ENCODE peak calls at places on chromosomes 13 and 19, in eight cellular contexts. S is astrocyte of the hippocampus, U is NCI-H226, H is endothelial cell of umbilical vein, B is MV-4-11, Y is mesendoderm, V is stomach, N is midbrain. R is an unnamed sample.
A peak's percentile ranks its signal among the peaks of the same experiment; 100 is the strongest.

GRCh38 chr19:10384580-10384979 is 4.2 kb upstream of the TYK2 start:
- DNase-seq in H (no peak), V (no peak), S (no peak), B (no peak), U (no peak), N (no peak), Y (no peak), R (no peak)

GRCh38 chr13:93217701-93218100 is 8.9 kb upstream of the GPC6 start:
- DNase-seq in V (no peak), N (no peak), H (no peak), B (no peak), U (no peak), Y (no peak), S (peak; percentile 75), R (peak; percentile 59)

GRCh38 chr13:112071902-112072530 is 5.1 kb downstream of the SOX1 start:
- DNase-seq in N (no peak), H (no peak), Y (no peak), S (no peak), B (no peak), U (no peak), V (no peak), R (no peak)

GRCh38 chr19:844300-844971 is 3.6 kb downstream of the PRTN3 start:
- DNase-seq in H (no peak), V (no peak), Y (no peak), S (no peak), U (no peak), N (no peak), B (peak; percentile 50), R (no peak)

GRCh38 chr13:97726664-97727235 is 226.7 kb upstream of the IPO5 start:
- DNase-seq in H (no peak), U (no peak), V (no peak), S (peak; percentile 43), B (peak; percentile 10), Y (no peak), N (no peak), R (no peak)

GRCh38 chr13:87671824-87672603 is 843 bp downstream of the SLITRK5 start:
- DNase-seq in V (no peak), U (no peak), N (no peak), Y (peak; percentile 31), B (no peak), H (no peak), S (peak; percentile 26), R (no peak)

GRCh38 chr19:35038623-35039512 is 2.7 kb upstream of the HPN start:
- DNase-seq in S (no peak), H (no peak), Y (no peak), B (peak; percentile 70), N (no peak), V (no peak), U (no peak), R (no peak)

GRCh38 chr13:50531917-50532899 is 311.3 kb downstream of the DLEU7 start:
- DNase-seq in U (peak; percentile 74), H (peak; percentile 69), N (peak; percentile 37), S (peak; percentile 57), V (no peak), Y (no peak), B (peak; percentile 5), R (no peak)

GRCh38 chr13:98449273-98449672 is 127.6 kb downstream of the STK24 start:
- DNase-seq in B (no peak), H (no peak), V (no peak), S (no peak), U (no peak), N (no peak), Y (no peak), R (no peak)

GRCh38 chr13:73141292-73141771 is 82.5 kb downstream of the KLF5 start:
- DNase-seq in V (peak; percentile 29), B (no peak), Y (no peak), U (no peak), N (no peak), H (peak; percentile 42), S (peak; percentile 59), R (no peak)

GRCh38 chr19:50967924-50968708 is 1.3 kb downstream of the KLK6 start:
- DNase-seq in B (no peak), V (no peak), H (no peak), Y (no peak), U (no peak), N (no peak), S (no peak), R (no peak)

GRCh38 chr19:4970558-4971423 is 1.9 kb downstream of the KDM4B start:
- DNase-seq in S (peak; percentile 52), N (no peak), V (peak; percentile 46), U (no peak), H (peak; percentile 43), B (no peak), Y (peak; percentile 33), R (no peak)

GRCh38 chr13:26022538-26023292 is 29.1 kb downstream of the SHISA2 start:
- DNase-seq in H (no peak), N (no peak), V (peak; percentile 88), B (no peak), Y (no peak), S (peak; percentile 90), U (no peak), R (peak; percentile 38)

GRCh38 chr13:96294930-96295657 is 205.2 kb downstream of the HS6ST3 start:
- DNase-seq in H (no peak), N (no peak), U (no peak), B (no peak), S (no peak), Y (no peak), V (no peak), R (no peak)

GRCh38 chr19:6060600-6061391 is 49.5 kb downstream of the RFX2 start:
- DNase-seq in V (no peak), H (peak; percentile 61), Y (peak; percentile 93), U (peak; percentile 95), N (no peak), B (no peak), S (peak; percentile 90), R (peak; percentile 94)

GRCh38 chr13:23453132-23453531 is 19.6 kb upstream of the SACS start:
- DNase-seq in H (no peak), B (no peak), S (no peak), U (no peak), N (no peak), Y (no peak), V (no peak), R (no peak)

GRCh38 chr13:67023088-67023893 is 206.8 kb downstream of the PCDH9 start:
- DNase-seq in U (peak; percentile 62), S (peak; percentile 98), N (no peak), B (no peak), Y (peak; percentile 61), V (no peak), H (peak; percentile 31), R (peak; percentile 47)

GRCh38 chr19:39645800-39646411 is 9.8 kb upstream of the LGALS16 start:
- DNase-seq in Y (peak; percentile 40), V (no peak), S (peak; percentile 46), U (no peak), H (peak; percentile 18), N (no peak), B (peak; percentile 26), R (no peak)

GRCh38 chr19:30004403-30004802 is 62.4 kb downstream of the URI1 start:
- DNase-seq in Y (no peak), V (no peak), H (no peak), N (no peak), S (no peak), U (no peak), B (no peak), R (no peak)

GRCh38 chr19:13884726-13885591 is 8.0 kb downstream of the NANOS3 start:
- DNase-seq in U (no peak), S (no peak), Y (no peak), H (no peak), B (no peak), N (no peak), V (peak; percentile 87), R (no peak)

GRCh38 chr19:6091771-6092291 is 18.5 kb downstream of the RFX2 start:
- DNase-seq in N (no peak), H (no peak), U (no peak), S (peak; percentile 70), B (no peak), Y (no peak), V (no peak), R (peak; percentile 39)

GRCh38 chr13:27211271-27211670 is 39.7 kb upstream of the USP12 start:
- DNase-seq in S (no peak), Y (no peak), V (no peak), H (no peak), N (no peak), B (no peak), U (no peak), R (no peak)

GRCh38 chr19:19214892-19215291 is 3.1 kb downstream of the NCAN start:
- DNase-seq in U (peak; percentile 43), N (no peak), S (peak; percentile 83), H (peak; percentile 50), B (peak; percentile 34), V (no peak), Y (peak; percentile 83), R (no peak)

GRCh38 chr19:1248454-1249297 is at the start of gene MIDN:
- DNase-seq in S (peak; percentile 95), Y (peak; percentile 90), U (peak; percentile 74), B (peak; percentile 76), H (peak; percentile 86), N (peak; percentile 72), V (peak; percentile 90), R (peak; percentile 59)

GRCh38 chr13:88979465-88980180 is 1308.5 kb downstream of the SLITRK5 start:
- DNase-seq in N (no peak), U (peak; percentile 50), B (peak; percentile 65), Y (peak; percentile 13), H (no peak), S (peak; percentile 23), V (no peak), R (peak; percentile 49)

GRCh38 chr19:13095934-13096890 is 6.4 kb downstream of the LYL1 start:
- DNase-seq in U (no peak), H (peak; percentile 45), Y (peak; percentile 87), V (no peak), S (no peak), N (no peak), B (peak; percentile 47), R (no peak)

GRCh38 chr19:49515767-49516166 is 3.3 kb downstream of the FCGRT start:
- DNase-seq in N (peak; percentile 27), S (no peak), H (peak; percentile 50), U (no peak), B (peak; percentile 100), V (no peak), Y (no peak), R (no peak)

GRCh38 chr13:113845055-113845454 is 18.8 kb downstream of the GAS6 start:
- DNase-seq in N (no peak), S (no peak), V (no peak), Y (no peak), H (no peak), U (no peak), B (no peak), R (no peak)

GRCh38 chr19:46537136-46538097 is 41.8 kb upstream of the PNMA8B start:
- DNase-seq in B (peak; percentile 28), N (peak; percentile 18), H (peak; percentile 41), S (peak; percentile 61), U (no peak), Y (peak; percentile 52), V (peak; percentile 65), R (no peak)

GRCh38 chr19:35128398-35129057 is 6.3 kb downstream of the LGI4 start:
- DNase-seq in B (no peak), Y (no peak), H (no peak), S (no peak), V (no peak), U (no peak), N (no peak), R (no peak)

GRCh38 chr19:6501740-6502648 is at the start of gene TUBB4A:
- DNase-seq in S (no peak), U (no peak), H (no peak), N (peak; percentile 89), B (no peak), Y (no peak), V (no peak), R (no peak)

GRCh38 chr13:46134961-46135522 is 30.2 kb upstream of the CPB2 start:
- DNase-seq in H (no peak), B (no peak), N (no peak), U (no peak), V (peak; percentile 47), S (peak; percentile 22), Y (peak; percentile 77), R (peak; percentile 89)

GRCh38 chr13:90867336-90867683 is 480.2 kb upstream of the MIR17HG start:
- DNase-seq in H (peak; percentile 36), U (peak; percentile 61), S (peak; percentile 86), V (peak; percentile 37), N (peak; percentile 54), B (peak; percentile 91), Y (peak; percentile 87), R (peak; percentile 52)

GRCh38 chr19:29927944-29928669 is 13.9 kb upstream of the URI1 start:
- DNase-seq in N (peak; percentile 9), Y (peak; percentile 48), U (no peak), H (no peak), S (no peak), V (no peak), B (no peak), R (no peak)